ENCODE peak calls at places on chromosomes 6 and 20, in five cellular contexts. One of them, this sample, is unnamed.

GRCh38 chr6:90216081-90216977 is 80.3 kb downstream of the BACH2 start:
- DNase-seq in NCI-H748 treated with DMSO at 0.1 percent for 48 hours: no peak
- DNase-seq in A549: no peak
- DNase-seq in fibroblast of the aortic adventitia: no peak
- DNase-seq in NCI-H1092 treated with DMSO at 0.1 percent for 48 hours: no peak
- DNase-seq in this sample: no peak

GRCh38 chr6:26296857-26297648 is 67.9 kb upstream of the BTN3A2 start:
- DNase-seq in A549: no peak
- DNase-seq in NCI-H1092 treated with DMSO at 0.1 percent for 48 hours: no peak
- DNase-seq in fibroblast of the aortic adventitia: peak
- DNase-seq in NCI-H748 treated with DMSO at 0.1 percent for 48 hours: no peak
- DNase-seq in this sample: no peak

GRCh38 chr6:32610897-32611296 is 21.2 kb upstream of the HLA-DRB1 start:
- DNase-seq in NCI-H748 treated with DMSO at 0.1 percent for 48 hours: no peak
- DNase-seq in A549: no peak
- DNase-seq in NCI-H1092 treated with DMSO at 0.1 percent for 48 hours: no peak
- DNase-seq in fibroblast of the aortic adventitia: no peak
- DNase-seq in this sample: no peak

GRCh38 chr20:49775229-49775693 is 37.4 kb upstream of the SLC9A8 start:
- DNase-seq in NCI-H748 treated with DMSO at 0.1 percent for 48 hours: no peak
- DNase-seq in fibroblast of the aortic adventitia: peak
- DNase-seq in A549: peak
- DNase-seq in NCI-H1092 treated with DMSO at 0.1 percent for 48 hours: peak
- DNase-seq in this sample: peak

GRCh38 chr20:41214202-41214601 is 76.9 kb downstream of the PLCG1 start:
- DNase-seq in NCI-H748 treated with DMSO at 0.1 percent for 48 hours: no peak
- DNase-seq in NCI-H1092 treated with DMSO at 0.1 percent for 48 hours: no peak
- DNase-seq in fibroblast of the aortic adventitia: no peak
- DNase-seq in A549: no peak
- DNase-seq in this sample: no peak

GRCh38 chr6:24428615-24429014 is 25.9 kb downstream of the MRS2 start:
- DNase-seq in A549: no peak
- DNase-seq in NCI-H1092 treated with DMSO at 0.1 percent for 48 hours: no peak
- DNase-seq in NCI-H748 treated with DMSO at 0.1 percent for 48 hours: no peak
- DNase-seq in fibroblast of the aortic adventitia: peak
- DNase-seq in this sample: no peak

GRCh38 chr20:33640287-33640686 is 21.8 kb upstream of the C20orf144 start:
- DNase-seq in NCI-H1092 treated with DMSO at 0.1 percent for 48 hours: no peak
- DNase-seq in NCI-H748 treated with DMSO at 0.1 percent for 48 hours: no peak
- DNase-seq in A549: no peak
- DNase-seq in fibroblast of the aortic adventitia: no peak
- DNase-seq in this sample: no peak

GRCh38 chr20:62688855-62689460 is 19.7 kb upstream of the NTSR1 start:
- DNase-seq in NCI-H748 treated with DMSO at 0.1 percent for 48 hours: no peak
- DNase-seq in A549: no peak
- DNase-seq in NCI-H1092 treated with DMSO at 0.1 percent for 48 hours: no peak
- DNase-seq in fibroblast of the aortic adventitia: no peak
- DNase-seq in this sample: no peak

GRCh38 chr6:47303383-47303782 is 6.3 kb downstream of the TNFRSF21 start:
- DNase-seq in A549: no peak
- DNase-seq in NCI-H748 treated with DMSO at 0.1 percent for 48 hours: no peak
- DNase-seq in NCI-H1092 treated with DMSO at 0.1 percent for 48 hours: no peak
- DNase-seq in fibroblast of the aortic adventitia: no peak
- DNase-seq in this sample: no peak

GRCh38 chr6:34157851-34158250 is 12.0 kb upstream of the GRM4 start:
- DNase-seq in fibroblast of the aortic adventitia: no peak
- DNase-seq in A549: no peak
- DNase-seq in NCI-H1092 treated with DMSO at 0.1 percent for 48 hours: no peak
- DNase-seq in NCI-H748 treated with DMSO at 0.1 percent for 48 hours: no peak
- DNase-seq in this sample: no peak

GRCh38 chr20:1376007-1376406 is 16.8 kb downstream of the FKBP1A start:
- DNase-seq in A549: no peak
- DNase-seq in NCI-H1092 treated with DMSO at 0.1 percent for 48 hours: no peak
- DNase-seq in fibroblast of the aortic adventitia: no peak
- DNase-seq in NCI-H748 treated with DMSO at 0.1 percent for 48 hours: no peak
- DNase-seq in this sample: no peak

GRCh38 chr6:167550936-167551633 is 226.2 kb downstream of the TTLL2 start:
- DNase-seq in NCI-H748 treated with DMSO at 0.1 percent for 48 hours: no peak
- DNase-seq in NCI-H1092 treated with DMSO at 0.1 percent for 48 hours: peak
- DNase-seq in fibroblast of the aortic adventitia: no peak
- DNase-seq in A549: no peak
- DNase-seq in this sample: no peak

GRCh38 chr6:81999826-82000225 is 247.3 kb upstream of the TENT5A start:
- DNase-seq in A549: no peak
- DNase-seq in NCI-H748 treated with DMSO at 0.1 percent for 48 hours: no peak
- DNase-seq in fibroblast of the aortic adventitia: peak
- DNase-seq in NCI-H1092 treated with DMSO at 0.1 percent for 48 hours: no peak
- DNase-seq in this sample: no peak

GRCh38 chr6:95091823-95092436 is 485.4 kb upstream of the MANEA start:
- DNase-seq in NCI-H1092 treated with DMSO at 0.1 percent for 48 hours: peak
- DNase-seq in A549: no peak
- DNase-seq in NCI-H748 treated with DMSO at 0.1 percent for 48 hours: peak
- DNase-seq in fibroblast of the aortic adventitia: peak
- DNase-seq in this sample: peak

GRCh38 chr20:64005394-64005793 is 24.5 kb downstream of the PRPF6 start:
- DNase-seq in NCI-H748 treated with DMSO at 0.1 percent for 48 hours: no peak
- DNase-seq in fibroblast of the aortic adventitia: no peak
- DNase-seq in NCI-H1092 treated with DMSO at 0.1 percent for 48 hours: no peak
- DNase-seq in A549: no peak
- DNase-seq in this sample: no peak

GRCh38 chr20:8094415-8094818 is 37.6 kb upstream of the PLCB1 start:
- DNase-seq in fibroblast of the aortic adventitia: peak
- DNase-seq in A549: no peak
- DNase-seq in NCI-H748 treated with DMSO at 0.1 percent for 48 hours: no peak
- DNase-seq in NCI-H1092 treated with DMSO at 0.1 percent for 48 hours: peak
- DNase-seq in this sample: no peak

GRCh38 chr6:16725145-16725864 is 36.0 kb downstream of the ATXN1 start:
- DNase-seq in NCI-H748 treated with DMSO at 0.1 percent for 48 hours: no peak
- DNase-seq in fibroblast of the aortic adventitia: peak
- DNase-seq in NCI-H1092 treated with DMSO at 0.1 percent for 48 hours: no peak
- DNase-seq in A549: no peak
- DNase-seq in this sample: no peak

GRCh38 chr6:37572340-37572739 is 72.6 kb upstream of the CCDC167 start:
- DNase-seq in NCI-H1092 treated with DMSO at 0.1 percent for 48 hours: no peak
- DNase-seq in A549: no peak
- DNase-seq in NCI-H748 treated with DMSO at 0.1 percent for 48 hours: no peak
- DNase-seq in fibroblast of the aortic adventitia: no peak
- DNase-seq in this sample: no peak

GRCh38 chr6:88013554-88013953 is 34.1 kb upstream of the SPACA1 start:
- DNase-seq in A549: peak
- DNase-seq in NCI-H1092 treated with DMSO at 0.1 percent for 48 hours: no peak
- DNase-seq in NCI-H748 treated with DMSO at 0.1 percent for 48 hours: no peak
- DNase-seq in fibroblast of the aortic adventitia: no peak
- DNase-seq in this sample: no peak

GRCh38 chr20:47348539-47349142 is 7.9 kb downstream of the ZMYND8 start:
- DNase-seq in NCI-H748 treated with DMSO at 0.1 percent for 48 hours: no peak
- DNase-seq in NCI-H1092 treated with DMSO at 0.1 percent for 48 hours: no peak
- DNase-seq in fibroblast of the aortic adventitia: no peak
- DNase-seq in A549: no peak
- DNase-seq in this sample: no peak

GRCh38 chr6:152380351-152380767 is 256.8 kb downstream of the SYNE1 start:
- DNase-seq in NCI-H1092 treated with DMSO at 0.1 percent for 48 hours: no peak
- DNase-seq in fibroblast of the aortic adventitia: peak
- DNase-seq in NCI-H748 treated with DMSO at 0.1 percent for 48 hours: no peak
- DNase-seq in A549: no peak
- DNase-seq in this sample: peak

GRCh38 chr20:33539129-33539528 is 49.2 kb downstream of the CBFA2T2 start:
- DNase-seq in fibroblast of the aortic adventitia: peak
- DNase-seq in NCI-H1092 treated with DMSO at 0.1 percent for 48 hours: no peak
- DNase-seq in NCI-H748 treated with DMSO at 0.1 percent for 48 hours: no peak
- DNase-seq in A549: no peak
- DNase-seq in this sample: no peak

GRCh38 chr6:6811151-6812002 is 222.9 kb downstream of the LY86 start:
- DNase-seq in fibroblast of the aortic adventitia: peak
- DNase-seq in NCI-H1092 treated with DMSO at 0.1 percent for 48 hours: peak
- DNase-seq in NCI-H748 treated with DMSO at 0.1 percent for 48 hours: peak
- DNase-seq in A549: peak
- DNase-seq in this sample: peak

GRCh38 chr6:13531956-13532355 is 42.4 kb upstream of the SIRT5 start:
- DNase-seq in fibroblast of the aortic adventitia: no peak
- DNase-seq in NCI-H1092 treated with DMSO at 0.1 percent for 48 hours: no peak
- DNase-seq in NCI-H748 treated with DMSO at 0.1 percent for 48 hours: no peak
- DNase-seq in A549: no peak
- DNase-seq in this sample: no peak

GRCh38 chr20:50824137-50824536 is 29.3 kb downstream of the BCAS4 start:
- DNase-seq in NCI-H748 treated with DMSO at 0.1 percent for 48 hours: no peak
- DNase-seq in NCI-H1092 treated with DMSO at 0.1 percent for 48 hours: no peak
- DNase-seq in A549: no peak
- DNase-seq in fibroblast of the aortic adventitia: peak
- DNase-seq in this sample: peak

GRCh38 chr6:169858935-169859351 is 107.5 kb downstream of the ERMARD start:
- DNase-seq in NCI-H748 treated with DMSO at 0.1 percent for 48 hours: no peak
- DNase-seq in A549: no peak
- DNase-seq in fibroblast of the aortic adventitia: no peak
- DNase-seq in NCI-H1092 treated with DMSO at 0.1 percent for 48 hours: no peak
- DNase-seq in this sample: no peak

GRCh38 chr20:46307139-46307998 is 929 bp downstream of the CDH22 start:
- DNase-seq in NCI-H1092 treated with DMSO at 0.1 percent for 48 hours: peak
- DNase-seq in fibroblast of the aortic adventitia: peak
- DNase-seq in NCI-H748 treated with DMSO at 0.1 percent for 48 hours: peak
- DNase-seq in A549: peak
- DNase-seq in this sample: peak

GRCh38 chr6:21808045-21808470 is 214.5 kb downstream of the SOX4 start:
- DNase-seq in NCI-H1092 treated with DMSO at 0.1 percent for 48 hours: no peak
- DNase-seq in fibroblast of the aortic adventitia: peak
- DNase-seq in NCI-H748 treated with DMSO at 0.1 percent for 48 hours: no peak
- DNase-seq in A549: no peak
- DNase-seq in this sample: no peak

GRCh38 chr6:41719796-41720620 is 15.4 kb downstream of the TFEB start:
- DNase-seq in NCI-H748 treated with DMSO at 0.1 percent for 48 hours: no peak
- DNase-seq in A549: no peak
- DNase-seq in fibroblast of the aortic adventitia: no peak
- DNase-seq in NCI-H1092 treated with DMSO at 0.1 percent for 48 hours: no peak
- DNase-seq in this sample: no peak

GRCh38 chr6:137894779-137895385 is 27.8 kb downstream of the TNFAIP3 start:
- DNase-seq in NCI-H1092 treated with DMSO at 0.1 percent for 48 hours: no peak
- DNase-seq in NCI-H748 treated with DMSO at 0.1 percent for 48 hours: no peak
- DNase-seq in A549: no peak
- DNase-seq in fibroblast of the aortic adventitia: peak
- DNase-seq in this sample: no peak

GRCh38 chr20:49345538-49345937 is 67.7 kb upstream of the ZNFX1 start:
- DNase-seq in A549: no peak
- DNase-seq in fibroblast of the aortic adventitia: peak
- DNase-seq in NCI-H748 treated with DMSO at 0.1 percent for 48 hours: no peak
- DNase-seq in NCI-H1092 treated with DMSO at 0.1 percent for 48 hours: no peak
- DNase-seq in this sample: no peak

GRCh38 chr6:120671519-120671918 is 662.8 kb downstream of the TBC1D32 start:
- DNase-seq in NCI-H1092 treated with DMSO at 0.1 percent for 48 hours: no peak
- DNase-seq in NCI-H748 treated with DMSO at 0.1 percent for 48 hours: no peak
- DNase-seq in fibroblast of the aortic adventitia: no peak
- DNase-seq in A549: no peak
- DNase-seq in this sample: no peak

GRCh38 chr20:4067600-4068261 is 52.4 kb upstream of the RNF24 start:
- DNase-seq in NCI-H1092 treated with DMSO at 0.1 percent for 48 hours: no peak
- DNase-seq in NCI-H748 treated with DMSO at 0.1 percent for 48 hours: no peak
- DNase-seq in A549: no peak
- DNase-seq in fibroblast of the aortic adventitia: peak
- DNase-seq in this sample: no peak

GRCh38 chr6:116446399-116446798 is 14.8 kb upstream of the CALHM6 start:
- DNase-seq in NCI-H1092 treated with DMSO at 0.1 percent for 48 hours: no peak
- DNase-seq in NCI-H748 treated with DMSO at 0.1 percent for 48 hours: no peak
- DNase-seq in A549: no peak
- DNase-seq in fibroblast of the aortic adventitia: no peak
- DNase-seq in this sample: no peak

GRCh38 chr6:43267619-43268347 is 24.5 kb downstream of the TTBK1 start:
- DNase-seq in A549: no peak
- DNase-seq in NCI-H748 treated with DMSO at 0.1 percent for 48 hours: no peak
- DNase-seq in NCI-H1092 treated with DMSO at 0.1 percent for 48 hours: peak
- DNase-seq in fibroblast of the aortic adventitia: no peak
- DNase-seq in this sample: peak

GRCh38 chr20:46994341-46994740 is 99.7 kb downstream of the EYA2 start:
- DNase-seq in NCI-H1092 treated with DMSO at 0.1 percent for 48 hours: no peak
- DNase-seq in A549: no peak
- DNase-seq in fibroblast of the aortic adventitia: no peak
- DNase-seq in NCI-H748 treated with DMSO at 0.1 percent for 48 hours: no peak
- DNase-seq in this sample: no peak

GRCh38 chr6:105892577-105893262 is 193.4 kb upstream of the PRDM1 start:
- DNase-seq in NCI-H748 treated with DMSO at 0.1 percent for 48 hours: no peak
- DNase-seq in NCI-H1092 treated with DMSO at 0.1 percent for 48 hours: no peak
- DNase-seq in A549: no peak
- DNase-seq in fibroblast of the aortic adventitia: no peak
- DNase-seq in this sample: no peak

GRCh38 chr6:132445201-132445951 is 44.1 kb upstream of the MOXD1 start:
- DNase-seq in fibroblast of the aortic adventitia: peak
- DNase-seq in NCI-H1092 treated with DMSO at 0.1 percent for 48 hours: no peak
- DNase-seq in NCI-H748 treated with DMSO at 0.1 percent for 48 hours: no peak
- DNase-seq in A549: peak
- DNase-seq in this sample: no peak

This sample was measured in NCI-H146.